ENCODE peak calls at places on chromosomes 2 and 18, in seven cellular contexts. M, Z, B, X, G, U and Q are unnamed samples.

GRCh38 chr2:220662415-220662814 is 909.7 kb downstream of the EPHA4 start:
- DNase-seq in U (no peak), G (no peak), B (no peak), X (no peak), Z (no peak), M (no peak), Q (no peak)

GRCh38 chr2:73069041-73069854 is 2.3 kb downstream of the SFXN5 start:
- DNase-seq in G (no peak), Z (no peak), X (no peak), B (no peak), M (no peak), U (no peak), Q (no peak)

GRCh38 chr18:54323970-54324369 is 33.7 kb downstream of the STARD6 start:
- DNase-seq in Z (no peak), X (no peak), G (no peak), M (no peak), B (no peak), U (no peak), Q (no peak)

GRCh38 chr2:180520206-180520605 is 460.2 kb upstream of the UBE2E3 start:
- DNase-seq in Z (no peak), B (no peak), U (no peak), M (peak; percentile 33), X (no peak), G (peak; percentile 32), Q (no peak)

GRCh38 chr2:173130521-173131467 is 55.1 kb downstream of the MAP3K20 start:
- DNase-seq in X (no peak), Z (no peak), U (no peak), G (no peak), M (no peak), B (no peak), Q (no peak)

GRCh38 chr18:28114472-28114871 is 62.5 kb downstream of the CDH2 start:
- DNase-seq in Z (no peak), M (no peak), B (no peak), G (no peak), X (no peak), U (no peak), Q (no peak)

GRCh38 chr2:206981739-206982336 is 42.5 kb downstream of the CPO start:
- DNase-seq in Z (no peak), M (peak; percentile 36), X (peak; percentile 84), B (peak; percentile 66), U (peak; percentile 86), G (peak; percentile 68), Q (no peak)

GRCh38 chr2:137951606-137952005 is 12.7 kb upstream of the HNMT start:
- DNase-seq in X (no peak), U (no peak), G (no peak), B (no peak), M (no peak), Z (no peak), Q (no peak)

GRCh38 chr2:68482296-68482695 is 14.9 kb downstream of the APLF start:
- DNase-seq in M (no peak), U (no peak), B (no peak), Z (no peak), X (no peak), G (no peak), Q (no peak)

GRCh38 chr18:28767781-28768211 is 590.9 kb upstream of the CDH2 start:
- DNase-seq in M (no peak), B (no peak), Z (no peak), G (no peak), X (no peak), U (no peak), Q (no peak)

GRCh38 chr18:5542393-5543035 is 1.3 kb downstream of the EPB41L3 start:
- DNase-seq in B (no peak), Z (no peak), X (no peak), M (no peak), U (no peak), G (no peak), Q (no peak)

GRCh38 chr18:51192026-51192425 is 5.5 kb downstream of the MEX3C start:
- DNase-seq in B (no peak), M (no peak), Z (no peak), X (no peak), G (no peak), U (no peak), Q (no peak)

GRCh38 chr2:45778720-45779171 is 127.3 kb downstream of the PRKCE start:
- DNase-seq in M (peak; percentile 64), U (peak; percentile 85), G (peak; percentile 84), B (peak; percentile 57), Z (peak; percentile 15), X (peak; percentile 51), Q (peak; percentile 40)

GRCh38 chr2:7497223-7497622 is 580.0 kb downstream of the RNF144A start:
- DNase-seq in M (no peak), U (no peak), Z (no peak), B (no peak), G (no peak), X (no peak), Q (no peak)

GRCh38 chr2:37459095-37459981 is 114.9 kb downstream of the QPCT start:
- DNase-seq in B (no peak), G (no peak), Z (no peak), M (no peak), X (no peak), U (no peak), Q (no peak)

GRCh38 chr2:10225291-10226031 is 77.2 kb upstream of the HPCAL1 start:
- DNase-seq in Z (no peak), M (no peak), X (no peak), U (no peak), B (no peak), G (no peak), Q (no peak)

GRCh38 chr2:172281648-172282576 is 145.5 kb upstream of the ITGA6 start:
- DNase-seq in M (no peak), X (no peak), B (no peak), G (no peak), Z (no peak), U (no peak), Q (no peak)

GRCh38 chr2:75547345-75548035 is 13.2 kb downstream of the EVA1A start:
- DNase-seq in X (no peak), M (no peak), U (no peak), G (no peak), Z (no peak), B (no peak), Q (no peak)

GRCh38 chr2:134155134-134155533 is 98.7 kb upstream of the MGAT5 start:
- DNase-seq in Z (no peak), M (no peak), U (no peak), G (no peak), B (no peak), X (no peak), Q (peak; percentile 32)

GRCh38 chr2:22355816-22356433 is 1029.1 kb upstream of the KLHL29 start:
- DNase-seq in B (peak; percentile 42), G (peak; percentile 37), Z (no peak), M (no peak), X (peak; percentile 86), U (peak; percentile 82), Q (peak; percentile 8)